ENCODE peak calls at places on chromosomes 5 and 9, in seven cellular contexts. U, D, H, G, N, C and I are unnamed samples.

GRCh38 chr9:133955821-133956411 is 36.2 kb downstream of the VAV2 start:
- DNase-seq in U (peak; percentile 86), C (no peak), H (peak; percentile 69), N (no peak), G (peak; percentile 51), D (peak; percentile 32), I (no peak)

GRCh38 chr9:134594376-134594941 is 47.1 kb upstream of the COL5A1 start:
- DNase-seq in H (no peak), C (no peak), N (no peak), U (peak; percentile 44), G (no peak), D (no peak), I (no peak)

GRCh38 chr9:88889386-88889785 is 101.9 kb upstream of the S1PR3 start:
- DNase-seq in G (no peak), D (no peak), C (no peak), U (no peak), N (no peak), H (no peak), I (no peak)

GRCh38 chr5:78649220-78649700 is 688 bp upstream of the LHFPL2 start:
- DNase-seq in U (peak; percentile 75), C (no peak), H (peak; percentile 31), N (peak; percentile 21), G (no peak), D (no peak), I (no peak)

GRCh38 chr5:57137401-57137800 is 36.5 kb upstream of the GPBP1 start:
- DNase-seq in D (no peak), U (no peak), C (no peak), N (no peak), G (no peak), H (no peak), I (no peak)

GRCh38 chr5:10138385-10139057 is 111.2 kb downstream of the ATPSCKMT start:
- DNase-seq in H (no peak), G (no peak), C (no peak), N (no peak), D (no peak), U (no peak), I (no peak)

GRCh38 chr9:33813712-33814641 is 3.0 kb upstream of the UBE2R2 start:
- DNase-seq in H (peak; percentile 69), G (no peak), D (peak; percentile 26), C (peak; percentile 17), U (no peak), N (peak; percentile 60), I (no peak)

GRCh38 chr5:7321724-7322123 is 74.2 kb upstream of the ADCY2 start:
- DNase-seq in H (no peak), N (no peak), C (no peak), D (no peak), G (no peak), U (no peak), I (peak; percentile 39)

GRCh38 chr5:1737790-1738405 is 61.7 kb downstream of the MRPL36 start:
- DNase-seq in C (no peak), N (peak; percentile 53), U (peak; percentile 74), D (peak; percentile 43), G (no peak), H (peak; percentile 53), I (no peak)

GRCh38 chr5:180785151-180785781 is 17.3 kb downstream of the MGAT1 start:
- DNase-seq in N (peak; percentile 68), C (no peak), G (no peak), U (no peak), D (no peak), H (no peak), I (peak; percentile 55)

GRCh38 chr9:88026133-88026510 is 51.8 kb upstream of the CDK20 start:
- DNase-seq in H (no peak), G (no peak), C (no peak), D (no peak), N (no peak), U (no peak), I (no peak)

GRCh38 chr9:134294228-134295071 is 31.8 kb upstream of the RXRA start:
- DNase-seq in N (no peak), G (peak; percentile 24), C (no peak), D (peak; percentile 12), H (no peak), U (no peak), I (no peak)

GRCh38 chr5:141241496-141241895 is 3.7 kb upstream of the PCDHB15 start:
- DNase-seq in C (no peak), H (no peak), N (no peak), D (no peak), U (no peak), G (no peak), I (no peak)

GRCh38 chr5:141250576-141250975 is 5.4 kb downstream of the PCDHB15 start:
- DNase-seq in N (no peak), U (no peak), H (peak; percentile 77), D (no peak), C (no peak), G (no peak), I (no peak)

DNA sequence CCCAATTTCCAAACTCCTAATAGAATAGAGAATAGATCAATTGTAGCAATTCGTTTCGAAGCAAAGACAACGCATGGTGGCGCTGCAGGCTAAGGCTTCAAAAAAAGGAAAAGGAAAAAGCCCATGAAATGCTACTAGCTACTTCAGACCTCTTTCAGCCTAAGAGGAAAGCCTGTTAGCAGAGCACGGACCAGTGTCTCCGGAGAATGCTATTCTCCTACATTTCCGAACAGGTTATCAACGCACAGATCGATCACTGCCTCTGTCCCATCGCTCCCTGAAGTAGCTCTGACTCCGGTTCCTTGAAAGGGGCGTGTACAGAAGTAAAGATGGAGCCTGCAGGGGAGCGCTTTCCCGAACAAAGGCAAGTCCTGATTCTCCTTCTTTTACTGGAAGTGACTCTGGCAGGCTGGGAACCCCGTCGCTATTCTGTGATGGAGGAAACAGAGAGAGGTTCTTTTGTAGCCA is at the start of gene PCDHB15:
- DNase-seq in U (peak; percentile 90), C (no peak), H (peak; percentile 51), N (no peak), D (no peak), G (peak; percentile 13), I (no peak)
- H3K9me3 ChIP-seq in U (peaks cover 62% of the 10 kb centered on the region), C (peaks cover 79% of the 10 kb centered on the region), H (peaks cover 48% of the 10 kb centered on the region), N (peaks cover 16% of the 10 kb centered on the region), D (peaks cover 4% of the 10 kb centered on the region), G (peaks cover 77% of the 10 kb centered on the region), I (peaks cover 51% of the 10 kb centered on the region)

DNA sequence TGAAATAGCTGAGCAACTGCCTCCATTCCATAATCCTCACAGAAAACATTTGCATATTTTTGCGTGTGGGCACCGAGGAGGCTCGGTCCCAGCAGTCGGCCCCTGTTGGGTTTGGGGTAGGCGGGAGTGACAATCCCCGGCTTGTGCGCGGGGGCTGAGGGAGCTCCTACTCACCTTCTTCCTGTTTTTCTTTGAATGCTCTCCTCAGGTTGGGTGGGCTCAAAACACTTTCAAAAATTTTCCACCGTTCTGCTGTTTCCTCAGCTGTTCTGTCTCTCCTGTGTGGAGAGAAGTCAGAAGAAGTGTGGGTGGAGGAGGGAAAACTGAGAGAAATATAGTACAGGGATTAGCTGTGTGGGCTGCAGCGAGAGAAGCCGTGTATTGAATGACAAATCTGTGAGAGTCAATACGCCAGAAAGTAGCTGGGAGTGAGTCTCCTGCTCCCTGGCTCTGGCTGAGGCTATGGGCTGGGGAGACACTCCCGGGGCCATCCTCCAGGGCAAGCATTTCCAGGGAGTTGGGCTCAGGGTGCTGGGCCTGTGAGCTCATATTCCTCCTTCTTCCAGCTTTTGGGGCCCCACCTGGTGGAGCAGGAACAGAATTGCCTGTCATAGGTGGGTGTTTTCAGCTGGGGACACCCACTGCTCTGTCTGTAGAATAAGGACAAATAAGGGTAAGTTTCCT is 84.7 kb downstream of the CMYA5 start:
- DNase-seq in D (no peak), U (peak; percentile 95), N (peak; percentile 29), H (peak; percentile 81), G (no peak), C (no peak), I (no peak)
- TF ChIP-seq CTCF in D (no peak), U (peak; percentile 84), N (peak; percentile 39), H (peak; percentile 56), G (no peak), C (no peak), I (peak; percentile 34)

DNA sequence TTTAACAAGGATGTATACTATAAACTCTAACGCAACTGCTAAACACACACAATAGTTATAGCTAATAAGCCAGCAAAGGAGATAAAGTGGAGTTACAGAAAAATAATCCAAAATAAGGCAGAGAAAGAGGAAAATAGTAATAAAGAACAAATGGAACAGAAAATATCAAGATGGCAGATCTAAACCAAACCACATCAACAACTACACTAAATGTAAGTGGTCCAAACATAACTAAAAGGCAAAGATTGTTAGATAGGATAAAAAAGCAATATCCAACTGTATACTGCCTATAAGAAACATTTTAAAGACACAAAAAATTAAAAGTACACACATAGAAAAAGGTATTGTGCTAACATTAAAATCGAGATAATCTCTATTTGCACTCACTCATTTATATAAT is 5.6 kb upstream of the COL23A1 start:
- DNase-seq in U (no peak), H (no peak), N (no peak), D (no peak), G (no peak), C (no peak), I (no peak)
- H3K9me3 ChIP-seq in U (peaks cover 48% of the 10 kb centered on the region), H (peaks cover 10% of the 10 kb centered on the region), N (peaks cover 20% of the 10 kb centered on the region), D (peaks cover 11% of the 10 kb centered on the region), G (peaks cover 17% of the 10 kb centered on the region), C (peaks cover 26% of the 10 kb centered on the region), I (peaks cover 8% of the 10 kb centered on the region)

GRCh38 chr9:124894741-124895170 is 32.8 kb downstream of the ARPC5L start:
- DNase-seq in C (peak; percentile 40), U (peak; percentile 72), H (peak; percentile 83), D (peak; percentile 69), G (no peak), N (peak; percentile 39), I (no peak)
- TF ChIP-seq CTCF in C (peak; percentile 31), U (peak; percentile 74), H (peak; percentile 69), D (peak; percentile 63), G (peak; percentile 10), N (peak; percentile 58), I (peak; percentile 70)

GRCh38 chr5:44983006-44983405 is 174.3 kb downstream of the MRPS30 start:
- DNase-seq in D (no peak), G (no peak), N (no peak), H (no peak), U (no peak), C (no peak), I (no peak)

GRCh38 chr5:44987026-44987425 is 178.3 kb downstream of the MRPS30 start:
- DNase-seq in G (no peak), U (no peak), H (no peak), C (no peak), D (no peak), N (no peak), I (no peak)

GRCh38 chr5:44981708-44982107 is 173.0 kb downstream of the MRPS30 start:
- DNase-seq in C (no peak), D (no peak), H (no peak), U (no peak), N (no peak), G (no peak), I (no peak)
- H3K9me3 ChIP-seq in C (peaks cover 21% of the 10 kb centered on the region), D (peaks cover 5% of the 10 kb centered on the region), H (peaks cover 16% of the 10 kb centered on the region), U (peaks cover 25% of the 10 kb centered on the region), N (peaks cover 43% of the 10 kb centered on the region), G (peaks cover 29% of the 10 kb centered on the region), I (peaks cover 4% of the 10 kb centered on the region)

GRCh38 chr9:130368631-130369103 is 76.1 kb upstream of the ASS1 start:
- DNase-seq in D (no peak), N (no peak), U (peak; percentile 67), C (no peak), H (peak; percentile 29), G (no peak), I (no peak)
- TF ChIP-seq CTCF in D (no peak), N (peak; percentile 35), U (peak; percentile 49), C (no peak), H (peak; percentile 32), G (no peak), I (peak; percentile 33)